ENCODE peak calls at places on chromosomes 3 and 15, in five cellular contexts. H is EL; V is stimulated activated CD4-positive, alpha-beta T cell treated with anti-CD3 and anti-CD28 coated beads, Interleukin-4, amount 100 ng/mL, for 1 hour; D is AG08396; S is LoVo. L is an unnamed sample.

GRCh38 chr15:57559875-57560274 is 31.8 kb upstream of the MYZAP start:
- DNase-seq in H (peak), V (peak), D (peak), S (peak), L (no peak)

GRCh38 chr15:43953402-43953801 is 126.6 kb downstream of the WDR76 start:
- DNase-seq in H (no peak), V (no peak), D (no peak), S (no peak), L (no peak)

GRCh38 chr3:143348486-143349327 is 229.1 kb downstream of the CHST2 start:
- DNase-seq in H (peak), V (no peak), D (no peak), S (no peak), L (peak)

GRCh38 chr3:71087109-71088018 is 496.2 kb downstream of the FOXP1 start:
- DNase-seq in H (peak), V (no peak), D (no peak), S (no peak), L (peak)

GRCh38 chr3:131608296-131608695 is 105.5 kb upstream of the MRPL3 start:
- DNase-seq in H (peak), V (no peak), D (no peak), S (no peak), L (no peak)

GRCh38 chr3:53707222-53707621 is 139.0 kb downstream of the CHDH start:
- DNase-seq in H (no peak), V (no peak), D (no peak), S (no peak), L (no peak)

GRCh38 chr15:25846377-25846776 is 16.8 kb downstream of the ATP10A start:
- DNase-seq in H (no peak), V (peak), D (no peak), S (no peak), L (no peak)

GRCh38 chr3:60752800-60753199 is 498.5 kb downstream of the FHIT start:
- DNase-seq in H (no peak), V (no peak), D (no peak), S (no peak), L (no peak)

GRCh38 chr3:30162579-30162978 is 443.8 kb upstream of the TGFBR2 start:
- DNase-seq in H (peak), V (no peak), D (peak), S (no peak), L (no peak)

GRCh38 chr15:55253580-55253979 is 36.0 kb downstream of the RAB27A start:
- DNase-seq in H (peak), V (no peak), D (peak), S (no peak), L (no peak)

GRCh38 chr15:95995375-95996168 is 334.9 kb upstream of the NR2F2 start:
- DNase-seq in H (peak), V (no peak), D (peak), S (no peak), L (no peak)

GRCh38 chr15:92394327-92395175 is 870 bp downstream of the ST8SIA2 start:
- DNase-seq in H (no peak), V (no peak), D (no peak), S (no peak), L (no peak)

GRCh38 chr15:90266485-90266884 is 1.0 kb downstream of the NGRN start:
- DNase-seq in H (peak), V (peak), D (no peak), S (no peak), L (no peak)

GRCh38 chr15:48331796-48332641 is 790 bp downstream of the DUT start:
- DNase-seq in H (peak), V (peak), D (peak), S (peak), L (peak)

GRCh38 chr3:126607214-126607908 is 47.6 kb downstream of the TXNRD3 start:
- DNase-seq in H (peak), V (no peak), D (peak), S (no peak), L (no peak)